ENCODE peak calls at places on chromosomes 12 and 14, in six cellular contexts. One of them, this sample, is unnamed.

GRCh38 chr12:86389949-86390348 is 133.8 kb upstream of the MGAT4C start:
- DNase-seq in progenitor cell of endocrine pancreas: no peak
- DNase-seq in sigmoid colon: no peak
- DNase-seq in body of pancreas: no peak
- DNase-seq in ovary: no peak
- DNase-seq in activated CD4-positive, alpha-beta T cell treated with anti-CD3 and anti-CD28 coated beads, Interleukin-2, amount 50 U/mL, for 24 hours: no peak
- DNase-seq in this sample: no peak

GRCh38 chr14:42893183-42893582 is 1286.5 kb downstream of the LRFN5 start:
- DNase-seq in sigmoid colon: no peak
- DNase-seq in body of pancreas: no peak
- DNase-seq in ovary: no peak
- DNase-seq in progenitor cell of endocrine pancreas: no peak
- DNase-seq in activated CD4-positive, alpha-beta T cell treated with anti-CD3 and anti-CD28 coated beads, Interleukin-2, amount 50 U/mL, for 24 hours: no peak
- DNase-seq in this sample: no peak

GRCh38 chr12:114166360-114166759 is 200.2 kb upstream of the RBM19 start:
- DNase-seq in ovary: no peak
- DNase-seq in progenitor cell of endocrine pancreas: peak; percentile 23
- DNase-seq in body of pancreas: peak; percentile 15
- DNase-seq in activated CD4-positive, alpha-beta T cell treated with anti-CD3 and anti-CD28 coated beads, Interleukin-2, amount 50 U/mL, for 24 hours: no peak
- DNase-seq in sigmoid colon: no peak
- DNase-seq in this sample: no peak

GRCh38 chr12:15220961-15221885 is at the start of gene RERG:
- DNase-seq in ovary: peak; percentile 86
- DNase-seq in activated CD4-positive, alpha-beta T cell treated with anti-CD3 and anti-CD28 coated beads, Interleukin-2, amount 50 U/mL, for 24 hours: peak; percentile 53
- DNase-seq in progenitor cell of endocrine pancreas: peak; percentile 96
- DNase-seq in sigmoid colon: peak; percentile 91
- DNase-seq in body of pancreas: peak; percentile 79
- DNase-seq in this sample: peak; percentile 89

GRCh38 chr14:99055816-99056215 is 216.2 kb downstream of the BCL11B start:
- DNase-seq in body of pancreas: no peak
- DNase-seq in sigmoid colon: no peak
- DNase-seq in ovary: no peak
- DNase-seq in progenitor cell of endocrine pancreas: no peak
- DNase-seq in activated CD4-positive, alpha-beta T cell treated with anti-CD3 and anti-CD28 coated beads, Interleukin-2, amount 50 U/mL, for 24 hours: no peak
- DNase-seq in this sample: no peak

GRCh38 chr14:55715889-55716288 is 135.9 kb downstream of the KTN1 start:
- DNase-seq in sigmoid colon: peak; percentile 79
- DNase-seq in ovary: no peak
- DNase-seq in activated CD4-positive, alpha-beta T cell treated with anti-CD3 and anti-CD28 coated beads, Interleukin-2, amount 50 U/mL, for 24 hours: no peak
- DNase-seq in body of pancreas: no peak
- DNase-seq in progenitor cell of endocrine pancreas: no peak
- DNase-seq in this sample: no peak

GRCh38 chr14:100211893-100212292 is 27.1 kb upstream of the YY1 start:
- DNase-seq in activated CD4-positive, alpha-beta T cell treated with anti-CD3 and anti-CD28 coated beads, Interleukin-2, amount 50 U/mL, for 24 hours: no peak
- DNase-seq in body of pancreas: no peak
- DNase-seq in ovary: no peak
- DNase-seq in sigmoid colon: no peak
- DNase-seq in progenitor cell of endocrine pancreas: no peak
- DNase-seq in this sample: no peak

GRCh38 chr12:3333583-3333982 is 157.4 kb upstream of the PRMT8 start:
- DNase-seq in activated CD4-positive, alpha-beta T cell treated with anti-CD3 and anti-CD28 coated beads, Interleukin-2, amount 50 U/mL, for 24 hours: no peak
- DNase-seq in progenitor cell of endocrine pancreas: no peak
- DNase-seq in ovary: no peak
- DNase-seq in body of pancreas: peak; percentile 10
- DNase-seq in sigmoid colon: peak; percentile 57
- DNase-seq in this sample: no peak

GRCh38 chr12:81778719-81779118 is 19.6 kb upstream of the PPFIA2 start:
- DNase-seq in body of pancreas: no peak
- DNase-seq in ovary: no peak
- DNase-seq in activated CD4-positive, alpha-beta T cell treated with anti-CD3 and anti-CD28 coated beads, Interleukin-2, amount 50 U/mL, for 24 hours: no peak
- DNase-seq in progenitor cell of endocrine pancreas: no peak
- DNase-seq in sigmoid colon: no peak
- DNase-seq in this sample: no peak

GRCh38 chr12:10965511-10965910 is 21.2 kb downstream of the TAS2R50 start:
- DNase-seq in ovary: no peak
- DNase-seq in progenitor cell of endocrine pancreas: no peak
- DNase-seq in body of pancreas: no peak
- DNase-seq in activated CD4-positive, alpha-beta T cell treated with anti-CD3 and anti-CD28 coated beads, Interleukin-2, amount 50 U/mL, for 24 hours: no peak
- DNase-seq in sigmoid colon: no peak
- DNase-seq in this sample: no peak

GRCh38 chr14:77059276-77059934 is 30.9 kb upstream of the IRF2BPL start:
- DNase-seq in ovary: no peak
- DNase-seq in activated CD4-positive, alpha-beta T cell treated with anti-CD3 and anti-CD28 coated beads, Interleukin-2, amount 50 U/mL, for 24 hours: no peak
- DNase-seq in sigmoid colon: no peak
- DNase-seq in body of pancreas: no peak
- DNase-seq in progenitor cell of endocrine pancreas: peak; percentile 49
- DNase-seq in this sample: no peak

GRCh38 chr12:111431772-111432171 is 26.0 kb downstream of the SH2B3 start:
- DNase-seq in sigmoid colon: no peak
- DNase-seq in activated CD4-positive, alpha-beta T cell treated with anti-CD3 and anti-CD28 coated beads, Interleukin-2, amount 50 U/mL, for 24 hours: no peak
- DNase-seq in ovary: no peak
- DNase-seq in progenitor cell of endocrine pancreas: no peak
- DNase-seq in body of pancreas: no peak
- DNase-seq in this sample: no peak

GRCh38 chr14:40760703-40761102 is 846.0 kb upstream of the LRFN5 start:
- DNase-seq in activated CD4-positive, alpha-beta T cell treated with anti-CD3 and anti-CD28 coated beads, Interleukin-2, amount 50 U/mL, for 24 hours: no peak
- DNase-seq in ovary: no peak
- DNase-seq in sigmoid colon: no peak
- DNase-seq in progenitor cell of endocrine pancreas: no peak
- DNase-seq in body of pancreas: no peak
- DNase-seq in this sample: no peak

GRCh38 chr12:46105735-46106134 is 115.4 kb upstream of the SCAF11 start:
- DNase-seq in progenitor cell of endocrine pancreas: no peak
- DNase-seq in ovary: no peak
- DNase-seq in body of pancreas: no peak
- DNase-seq in activated CD4-positive, alpha-beta T cell treated with anti-CD3 and anti-CD28 coated beads, Interleukin-2, amount 50 U/mL, for 24 hours: no peak
- DNase-seq in sigmoid colon: no peak
- DNase-seq in this sample: no peak

GRCh38 chr12:68813242-68813593 is 5.2 kb downstream of the MDM2 start:
- DNase-seq in ovary: no peak
- DNase-seq in progenitor cell of endocrine pancreas: no peak
- DNase-seq in activated CD4-positive, alpha-beta T cell treated with anti-CD3 and anti-CD28 coated beads, Interleukin-2, amount 50 U/mL, for 24 hours: no peak
- DNase-seq in body of pancreas: no peak
- DNase-seq in sigmoid colon: no peak
- DNase-seq in this sample: no peak

GRCh38 chr12:81257952-81258551 is 180.2 kb downstream of the ACSS3 start:
- DNase-seq in activated CD4-positive, alpha-beta T cell treated with anti-CD3 and anti-CD28 coated beads, Interleukin-2, amount 50 U/mL, for 24 hours: no peak
- DNase-seq in body of pancreas: no peak
- DNase-seq in progenitor cell of endocrine pancreas: no peak
- DNase-seq in ovary: no peak
- DNase-seq in sigmoid colon: no peak
- DNase-seq in this sample: no peak

GRCh38 chr12:10067259-10067658 is 31.5 kb downstream of the CLEC1A start:
- DNase-seq in activated CD4-positive, alpha-beta T cell treated with anti-CD3 and anti-CD28 coated beads, Interleukin-2, amount 50 U/mL, for 24 hours: no peak
- DNase-seq in ovary: no peak
- DNase-seq in progenitor cell of endocrine pancreas: no peak
- DNase-seq in sigmoid colon: no peak
- DNase-seq in body of pancreas: no peak
- DNase-seq in this sample: no peak

GRCh38 chr12:29282452-29282851 is 98.5 kb downstream of the ERGIC2 start:
- DNase-seq in activated CD4-positive, alpha-beta T cell treated with anti-CD3 and anti-CD28 coated beads, Interleukin-2, amount 50 U/mL, for 24 hours: no peak
- DNase-seq in progenitor cell of endocrine pancreas: no peak
- DNase-seq in ovary: no peak
- DNase-seq in sigmoid colon: no peak
- DNase-seq in body of pancreas: no peak
- DNase-seq in this sample: no peak